ENCODE peak calls at places on chromosomes 12 and 14, in eight cellular contexts. M is NCI-H2227 treated with DMSO at 0.1 percent for 48 hours; Q is GM10248; Z is non-pigmented ciliary epithelial cell; K is psoas muscle; S is M059J; R is activated CD8-positive, alpha-beta T cell treated with anti-CD3 and anti-CD28 coated beads, Interleukin-2, amount 10 ng/mL, durations not matched to agents 7 days and 5 days; T is D341Med. O is an unnamed sample.

GRCh38 chr12:82685721-82686222 is 934 bp upstream of the TMTC2 start:
- DNase-seq in M (peak), Q (peak), Z (peak), K (peak), S (peak), R (peak), T (peak), O (peak)

GRCh38 chr14:99028521-99028920 is 243.5 kb downstream of the BCL11B start:
- DNase-seq in M (no peak), Q (no peak), Z (no peak), K (no peak), S (no peak), R (no peak), T (no peak), O (no peak)

GRCh38 chr12:27355979-27356378 is 23.3 kb downstream of the BMAL2 start:
- DNase-seq in M (no peak), Q (no peak), Z (no peak), K (no peak), S (no peak), R (no peak), T (no peak), O (no peak)

GRCh38 chr14:68386950-68387779 is 405.7 kb downstream of the ZFP36L1 start:
- DNase-seq in M (no peak), Q (no peak), Z (no peak), K (no peak), S (peak), R (no peak), T (no peak), O (no peak)

GRCh38 chr12:9971158-9971557 is at the start of gene CLEC12A:
- DNase-seq in M (no peak), Q (no peak), Z (no peak), K (no peak), S (no peak), R (no peak), T (no peak), O (no peak)

GRCh38 chr14:89144642-89145041 is 272.4 kb downstream of the FOXN3 start:
- DNase-seq in M (no peak), Q (no peak), Z (no peak), K (no peak), S (no peak), R (no peak), T (no peak), O (no peak)

GRCh38 chr12:85948340-85948739 is 74.2 kb downstream of the NTS start:
- DNase-seq in M (no peak), Q (no peak), Z (no peak), K (no peak), S (no peak), R (no peak), T (no peak), O (no peak)

GRCh38 chr12:124389537-124390441 is 94.9 kb downstream of the RFLNA start:
- DNase-seq in M (no peak), Q (no peak), Z (no peak), K (no peak), S (peak), R (no peak), T (no peak), O (no peak)

GRCh38 chr12:34400423-34400881 is 378.2 kb downstream of the ALG10 start:
- DNase-seq in M (no peak), Q (peak), Z (no peak), K (peak), S (no peak), R (no peak), T (peak), O (peak)

GRCh38 chr12:18955594-18955993 is 173.9 kb upstream of the PLEKHA5 start:
- DNase-seq in M (no peak), Q (no peak), Z (no peak), K (no peak), S (peak), R (no peak), T (no peak), O (no peak)

GRCh38 chr12:91226951-91227350 is 44.3 kb upstream of the DCN start:
- DNase-seq in M (no peak), Q (no peak), Z (no peak), K (no peak), S (no peak), R (no peak), T (no peak), O (no peak)

GRCh38 chr12:101204598-101205304 is 5.3 kb downstream of the SLC5A8 start:
- DNase-seq in M (no peak), Q (no peak), Z (no peak), K (no peak), S (no peak), R (no peak), T (no peak), O (no peak)